ENCODE peak calls at places on chromosomes 4 and X, in ten cellular contexts. Y is mesendoderm, B is heart right ventricle, E is cardiac muscle cell, L is lung, Z is OCI-LY7, J is upper lobe of right lung, A is tibial nerve, P is sigmoid colon, M is stomach. U is an unnamed sample. For H3K4me1, the result is how much of the 10 kb centered on the place peaks cover.

GRCh38 chr4:81541546-81541945 is 69.8 kb upstream of the RASGEF1B start:
- DNase-seq in Y (no peak), B (no peak), E (no peak), L (no peak), Z (no peak), J (no peak), A (no peak), P (no peak), M (no peak), U (no peak)

GRCh38 chr4:155889036-155889793 is 14.3 kb upstream of the TDO2 start:
- DNase-seq in Y (no peak), B (peak), E (peak), L (no peak), Z (no peak), J (no peak), A (no peak), P (no peak), M (no peak), U (no peak)

GRCh38 chr4:61831987-61832386 is 631.9 kb downstream of the ADGRL3 start:
- DNase-seq in Y (no peak), B (no peak), E (no peak), L (no peak), Z (no peak), J (no peak), A (no peak), P (no peak), M (no peak), U (no peak)

GRCh38 chrX:118221733-118222132 is 105.1 kb upstream of the KLHL13 start:
- DNase-seq in Y (no peak), B (no peak), E (no peak), L (no peak), Z (no peak), J (no peak), A (no peak), P (no peak), M (no peak), U (no peak)

GRCh38 chrX:136250191-136251041 is 784 bp downstream of the MAP7D3 start:
- DNase-seq in Y (peak), B (no peak), E (peak), L (no peak), Z (peak), J (no peak), A (no peak), P (no peak), M (no peak), U (no peak)

GRCh38 chrX:154799554-154800348 is 5.5 kb downstream of the MPP1 start:
- DNase-seq in Y (peak), B (no peak), E (peak), L (no peak), Z (no peak), J (no peak), A (no peak), P (no peak), M (peak), U (no peak)

GRCh38 chr4:1250527-1250812 is 1.5 kb upstream of the CTBP1 start:
- DNase-seq in Y (no peak), B (no peak), E (no peak), L (no peak), Z (no peak), J (no peak), A (no peak), P (no peak), M (no peak), U (no peak)

GRCh38 chr4:73872331-73873108 is 3.3 kb downstream of the CXCL1 start:
- DNase-seq in Y (peak), B (no peak), E (peak), L (no peak), Z (no peak), J (no peak), A (no peak), P (no peak), M (no peak), U (no peak)

GRCh38 chr4:37446016-37446415 is 201.5 kb downstream of the NWD2 start:
- DNase-seq in Y (no peak), B (no peak), E (peak), L (no peak), Z (no peak), J (no peak), A (no peak), P (no peak), M (no peak), U (no peak)

GRCh38 chr4:88447339-88447738 is 9.6 kb upstream of the HERC5 start:
- DNase-seq in Y (no peak), B (no peak), E (no peak), L (no peak), Z (no peak), J (no peak), A (no peak), P (no peak), M (no peak), U (no peak)

GRCh38 chr4:173264245-173264959 is 69.8 kb downstream of the HMGB2 start:
- DNase-seq in Y (no peak), B (peak), E (peak), L (peak), Z (peak), J (no peak), A (no peak), P (peak), M (peak), U (no peak)

GRCh38 chrX:27619975-27620374 is 29.8 kb downstream of the DCAF8L2 start:
- DNase-seq in Y (peak), B (no peak), E (peak), L (no peak), Z (no peak), J (no peak), A (no peak), P (no peak), M (no peak), U (no peak)

GRCh38 chrX:111680988-111681779 is at the start of gene ALG13:
- DNase-seq in Y (peak), B (peak), E (peak), L (peak), Z (peak), J (peak), A (peak), P (peak), M (peak), U (peak)

GRCh38 chrX:110012818-110013484 is 10.0 kb downstream of the TMEM164 start:
- DNase-seq in Y (no peak), B (no peak), E (no peak), L (no peak), Z (no peak), J (no peak), A (no peak), P (no peak), M (peak), U (no peak)

GRCh38 chrX:103376979-103377324 is 614 bp downstream of the BEX3 start:
- DNase-seq in Y (peak), B (peak), E (peak), L (no peak), Z (no peak), J (no peak), A (no peak), P (no peak), M (no peak), U (no peak)

GRCh38 chr4:57154191-57154590 is 44.0 kb upstream of the IGFBP7 start:
- DNase-seq in Y (peak), B (no peak), E (peak), L (no peak), Z (no peak), J (no peak), A (no peak), P (no peak), M (no peak), U (no peak)

GRCh38 chr4:142404191-142404611 is 441.9 kb downstream of the INPP4B start:
- DNase-seq in Y (no peak), B (peak), E (peak), L (no peak), Z (no peak), J (no peak), A (no peak), P (no peak), M (no peak), U (no peak)

GRCh38 chr4:54229631-54230478 is 762 bp downstream of the PDGFRA start:
- DNase-seq in Y (peak), B (no peak), E (peak), L (no peak), Z (no peak), J (no peak), A (no peak), P (no peak), M (no peak), U (no peak)

GRCh38 chr4:8272472-8273428 is 3.2 kb downstream of the HTRA3 start:
- DNase-seq in Y (no peak), B (peak), E (peak), L (no peak), Z (no peak), J (no peak), A (no peak), P (peak), M (no peak), U (no peak)

GRCh38 chr4:165872443-165873297 is at the start of gene TLL1:
- DNase-seq in Y (peak), B (peak), E (peak), L (no peak), Z (no peak), J (no peak), A (no peak), P (no peak), M (no peak), U (no peak)

GRCh38 chr4:124953059-124953850 is 240.7 kb upstream of the ANKRD50 start:
- DNase-seq in Y (no peak), B (no peak), E (peak), L (no peak), Z (no peak), J (no peak), A (no peak), P (no peak), M (no peak), U (no peak)

GRCh38 chr4:153549401-153549800 is 83.2 kb downstream of the TMEM131L start:
- DNase-seq in Y (no peak), B (no peak), E (no peak), L (no peak), Z (no peak), J (no peak), A (no peak), P (no peak), M (no peak), U (no peak)

GRCh38 chr4:63922146-63922545 is 487.1 kb downstream of the TECRL start:
- DNase-seq in Y (peak), B (no peak), E (no peak), L (no peak), Z (no peak), J (no peak), A (no peak), P (peak), M (no peak), U (no peak)

GRCh38 chr4:41448935-41449334 is 89.0 kb upstream of the LIMCH1 start:
- DNase-seq in Y (no peak), B (peak), E (peak), L (peak), Z (no peak), J (no peak), A (peak), P (peak), M (no peak), U (no peak)

GRCh38 chrX:21972721-21973120 is 32.2 kb downstream of the SMS start:
- DNase-seq in Y (peak), B (no peak), E (peak), L (no peak), Z (no peak), J (no peak), A (no peak), P (no peak), M (no peak), U (no peak)

GRCh38 chr4:14177987-14178386 is 550.5 kb upstream of the BOD1L1 start:
- DNase-seq in Y (peak), B (no peak), E (no peak), L (no peak), Z (peak), J (no peak), A (no peak), P (no peak), M (no peak), U (no peak)
- H3K4me3 ChIP-seq in Y (no peak), B (no peak), E (no peak), L (no peak), Z (no peak), J (no peak), A (no peak), P (no peak), M (no peak), U (no peak)

GRCh38 chr4:38928886-38929285 is 61.3 kb downstream of the FAM114A1 start:
- DNase-seq in Y (no peak), B (no peak), E (no peak), L (no peak), Z (no peak), J (no peak), A (no peak), P (no peak), M (no peak), U (no peak)
- H3K4me1 ChIP-seq in Y (under half), B (under half), E (under half), L (under half), Z (under half), J (under half), A (under half), P (half or more), M (under half), U (under half)

GRCh38 chr4:39713691-39714090 is 15.8 kb downstream of the UBE2K start:
- DNase-seq in Y (no peak), B (no peak), E (peak), L (no peak), Z (peak), J (no peak), A (no peak), P (no peak), M (no peak), U (peak)
- H3K4me3 ChIP-seq in Y (no peak), B (no peak), E (no peak), L (no peak), Z (peak), J (no peak), A (no peak), P (no peak), M (no peak), U (no peak)

GRCh38 chr4:48369248-48369647 is 27.9 kb downstream of the SLAIN2 start:
- DNase-seq in Y (no peak), B (no peak), E (no peak), L (no peak), Z (no peak), J (no peak), A (no peak), P (no peak), M (no peak), U (no peak)

GRCh38 chr4:48368389-48368788 is 27.1 kb downstream of the SLAIN2 start:
- DNase-seq in Y (no peak), B (no peak), E (no peak), L (no peak), Z (no peak), J (no peak), A (no peak), P (no peak), M (no peak), U (no peak)

GRCh38 chr4:48372272-48372671 is 30.9 kb downstream of the SLAIN2 start:
- DNase-seq in Y (no peak), B (no peak), E (no peak), L (no peak), Z (no peak), J (no peak), A (no peak), P (no peak), M (no peak), U (no peak)

GRCh38 chr4:48369771-48370170 is 28.4 kb downstream of the SLAIN2 start:
- DNase-seq in Y (no peak), B (no peak), E (no peak), L (no peak), Z (no peak), J (no peak), A (no peak), P (no peak), M (no peak), U (no peak)

GRCh38 chr4:48370260-48371134 is 29.2 kb downstream of the SLAIN2 start:
- DNase-seq in Y (no peak), B (no peak), E (no peak), L (no peak), Z (no peak), J (no peak), A (no peak), P (no peak), M (no peak), U (no peak)
- H3K4me1 ChIP-seq in Y (under half), B (under half), E (under half), L (under half), Z (under half), J (under half), A (under half), P (under half), M (under half), U (under half)

U was measured in right atrium auricular region.